ENCODE peak calls at places on chromosomes 16 and 17, in ten cellular contexts. V is transverse colon; P is heart right ventricle; W is WTC11; Q is cardiac fibroblast; C is CD8-positive, alpha-beta T cell; I is GM12865; G is Calu3; L is body of pancreas; N is fibroblast of mammary gland. H is an unnamed sample.

GRCh38 chr17:49497147-49498036 is 2.3 kb downstream of the NGFR start:
- DNase-seq in N (peak), G (peak), P (peak), I (no peak), W (peak), L (no peak), V (peak), Q (peak), C (peak), H (peak)

GRCh38 chr17:55202906-55203305 is 61.9 kb upstream of the HLF start:
- DNase-seq in P (no peak), I (no peak), C (no peak), V (no peak), L (no peak), G (no peak), N (no peak), W (no peak), Q (no peak), H (no peak)

GRCh38 chr16:53132406-53132805 is 77.6 kb downstream of the CHD9 start:
- DNase-seq in I (no peak), W (no peak), N (peak), L (no peak), Q (peak), C (no peak), V (no peak), G (no peak), P (no peak), H (no peak)

GRCh38 chr17:31829649-31830048 is 29.4 kb downstream of the COPRS start:
- DNase-seq in I (no peak), C (no peak), W (no peak), L (no peak), N (no peak), G (no peak), P (no peak), Q (no peak), V (no peak), H (no peak)

GRCh38 chr16:7268182-7268581 is 64.5 kb upstream of the RBFOX1 start:
- DNase-seq in L (peak), V (no peak), W (no peak), C (no peak), P (no peak), Q (no peak), N (peak), I (peak), G (peak), H (peak)

GRCh38 chr17:42832213-42832933 is 824 bp upstream of the PSME3 start:
- DNase-seq in W (no peak), V (no peak), G (no peak), N (no peak), I (no peak), P (no peak), L (no peak), Q (no peak), C (no peak), H (no peak)

GRCh38 chr16:62545039-62545438 is 508.8 kb upstream of the CDH8 start:
- DNase-seq in G (no peak), W (peak), I (no peak), L (no peak), V (no peak), P (no peak), N (no peak), Q (no peak), C (no peak), H (no peak)

GRCh38 chr16:3113765-3114479 is 1.5 kb downstream of the ZNF205 start:
- DNase-seq in W (no peak), Q (no peak), V (no peak), G (no peak), P (no peak), I (no peak), L (no peak), N (peak), C (no peak), H (no peak)

GRCh38 chr17:73932216-73932749 is 271.2 kb upstream of the RPL38 start:
- DNase-seq in I (no peak), Q (no peak), P (no peak), L (no peak), N (no peak), C (no peak), W (no peak), G (no peak), V (no peak), H (no peak)

GRCh38 chr16:10932959-10933710 is 9.1 kb downstream of the DEXI start:
- DNase-seq in I (no peak), N (no peak), P (no peak), Q (no peak), L (no peak), C (no peak), W (no peak), G (no peak), V (no peak), H (no peak)

GRCh38 chr16:88977028-88977844 is at the start of gene CBFA2T3:
- DNase-seq in N (no peak), W (no peak), I (peak), P (peak), Q (peak), L (no peak), G (peak), C (no peak), V (peak), H (peak)

GRCh38 chr16:86022381-86022960 is 123.5 kb downstream of the IRF8 start:
- DNase-seq in V (no peak), G (no peak), P (no peak), W (no peak), I (no peak), Q (no peak), C (no peak), L (no peak), N (no peak), H (no peak)

GRCh38 chr16:15833551-15833950 is 23.3 kb downstream of the MYH11 start:
- DNase-seq in G (no peak), Q (no peak), V (no peak), L (no peak), C (no peak), W (no peak), I (no peak), N (no peak), P (no peak), H (no peak)

GRCh38 chr17:70560471-70560870 is 391.1 kb downstream of the KCNJ2 start:
- DNase-seq in C (no peak), Q (no peak), L (no peak), P (no peak), I (no peak), W (no peak), G (no peak), V (no peak), N (no peak), H (no peak)

GRCh38 chr17:65994679-65995078 is 197.3 kb downstream of the CEP112 start:
- DNase-seq in N (no peak), L (no peak), C (no peak), I (peak), G (no peak), W (no peak), P (no peak), V (no peak), Q (no peak), H (no peak)

GRCh38 chr16:7548796-7549318 is 216.2 kb downstream of the RBFOX1 start:
- DNase-seq in L (no peak), Q (no peak), I (no peak), P (no peak), G (no peak), V (no peak), W (no peak), C (no peak), N (no peak), H (no peak)

GRCh38 chr16:30428055-30428454 is 1.8 kb downstream of the DCTPP1 start:
- DNase-seq in N (no peak), P (no peak), I (no peak), V (no peak), L (no peak), Q (no peak), G (no peak), C (no peak), W (no peak), H (no peak)

GRCh38 chr17:41020346-41020745 is 6.7 kb downstream of the KRTAP1-5 start:
- DNase-seq in W (no peak), P (no peak), I (no peak), L (no peak), N (no peak), C (no peak), Q (no peak), G (no peak), V (no peak), H (no peak)

GRCh38 chr16:14510939-14511797 is 118.9 kb downstream of the PARN start:
- DNase-seq in W (no peak), L (no peak), G (no peak), C (no peak), P (no peak), N (peak), V (no peak), Q (peak), I (no peak), H (no peak)

GRCh38 chr16:3461120-3461519 is 17.6 kb downstream of the NAA60 start:
- DNase-seq in N (no peak), P (no peak), G (no peak), V (no peak), C (peak), I (peak), Q (no peak), W (no peak), L (no peak), H (no peak)

GRCh38 chr16:68235882-68236803 is at the start of gene ESRP2:
- DNase-seq in G (peak), N (no peak), C (peak), Q (no peak), I (no peak), W (peak), V (peak), P (no peak), L (peak), H (peak)

GRCh38 chr16:85842435-85842834 is 42.9 kb downstream of the COX4I1 start:
- DNase-seq in V (no peak), G (no peak), L (no peak), Q (no peak), P (no peak), N (no peak), C (no peak), I (no peak), W (no peak), H (no peak)

GRCh38 chr16:56513972-56514371 is 5.9 kb downstream of the BBS2 start:
- DNase-seq in P (no peak), N (peak), C (peak), L (peak), I (peak), W (no peak), V (peak), G (peak), Q (peak), H (no peak)

GRCh38 chr17:49437696-49438438 is 23.2 kb upstream of the PHB1 start:
- DNase-seq in L (no peak), C (no peak), V (no peak), Q (no peak), P (no peak), G (no peak), N (no peak), I (no peak), W (no peak), H (no peak)

GRCh38 chr17:13671771-13672170 is 70.0 kb upstream of the HS3ST3A1 start:
- DNase-seq in W (peak), L (no peak), V (no peak), P (no peak), G (no peak), I (peak), C (no peak), N (peak), Q (no peak), H (no peak)

GRCh38 chr17:36485805-36486203 is 677 bp upstream of the ZNHIT3 start:
- DNase-seq in Q (no peak), N (no peak), W (peak), I (peak), G (no peak), L (no peak), P (no peak), V (no peak), C (no peak), H (no peak)

GRCh38 chr16:89805136-89805905 is 11.1 kb downstream of the FANCA start:
- DNase-seq in C (no peak), V (no peak), Q (peak), G (no peak), N (peak), L (no peak), I (no peak), P (no peak), W (no peak), H (no peak)

GRCh38 chr17:72025113-72025512 is 95.7 kb upstream of the SOX9 start:
- DNase-seq in P (no peak), I (no peak), G (no peak), L (no peak), W (no peak), V (no peak), Q (no peak), C (no peak), N (no peak), H (no peak)
- TF ChIP-seq CTCF in P (no peak), I (no peak), G (no peak), L (no peak), W (no peak), V (no peak), Q (no peak), C (no peak), N (no peak), H (no peak)

DNA sequence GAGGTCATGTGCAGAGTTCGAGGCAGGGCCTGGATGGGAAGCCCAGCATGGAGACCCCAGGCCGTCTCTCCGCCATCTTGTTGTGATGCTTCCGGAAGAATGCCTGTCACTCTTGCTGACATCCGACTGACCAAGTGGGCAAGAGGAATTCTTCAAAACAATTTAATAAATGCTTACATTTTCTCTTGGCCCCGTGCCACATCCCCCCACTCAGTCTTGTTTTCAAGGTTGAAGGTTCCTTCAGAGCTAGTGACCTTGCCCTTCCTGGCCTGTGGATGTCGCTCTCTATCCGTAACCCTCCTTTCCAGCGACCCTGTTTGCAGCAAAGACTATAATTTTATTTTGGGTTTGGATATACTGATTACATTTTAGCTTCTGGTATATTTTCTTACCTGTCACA is 264.4 kb downstream of the WWOX start:
- DNase-seq in I (no peak), Q (no peak), W (peak), G (no peak), C (no peak), L (no peak), N (no peak), P (no peak), V (no peak), H (no peak)
- TF ChIP-seq CTCF in I (no peak), Q (no peak), W (no peak), G (no peak), C (no peak), L (no peak), N (no peak), P (no peak), V (no peak), H (no peak)

GRCh38 chr17:16573466-16573865 is 4.5 kb upstream of the ZNF287 start:
- DNase-seq in I (no peak), W (no peak), P (no peak), Q (no peak), N (no peak), G (no peak), L (no peak), C (no peak), V (no peak), H (no peak)
- TF ChIP-seq CTCF in I (no peak), W (no peak), P (no peak), Q (no peak), N (no peak), G (no peak), L (no peak), C (no peak), V (no peak), H (no peak)

GRCh38 chr17:78138204-78139060 is 7.8 kb upstream of the C17orf99 start:
- DNase-seq in L (no peak), G (no peak), P (no peak), N (no peak), V (no peak), I (no peak), Q (no peak), C (no peak), W (no peak), H (no peak)

GRCh38 chr17:78135858-78136500 is 5.4 kb downstream of the TMC8 start:
- DNase-seq in C (no peak), L (no peak), W (no peak), G (no peak), I (no peak), N (no peak), Q (no peak), P (no peak), V (no peak), H (no peak)

GRCh38 chr17:78134899-78135385 is 4.4 kb downstream of the TMC8 start:
- DNase-seq in Q (no peak), C (no peak), V (no peak), L (no peak), W (no peak), P (no peak), G (no peak), I (no peak), N (no peak), H (no peak)

GRCh38 chr17:78140169-78141051 is 5.8 kb upstream of the C17orf99 start:
- DNase-seq in N (peak), Q (peak), L (peak), P (peak), I (peak), V (peak), C (peak), G (peak), W (peak), H (peak)

DNA sequence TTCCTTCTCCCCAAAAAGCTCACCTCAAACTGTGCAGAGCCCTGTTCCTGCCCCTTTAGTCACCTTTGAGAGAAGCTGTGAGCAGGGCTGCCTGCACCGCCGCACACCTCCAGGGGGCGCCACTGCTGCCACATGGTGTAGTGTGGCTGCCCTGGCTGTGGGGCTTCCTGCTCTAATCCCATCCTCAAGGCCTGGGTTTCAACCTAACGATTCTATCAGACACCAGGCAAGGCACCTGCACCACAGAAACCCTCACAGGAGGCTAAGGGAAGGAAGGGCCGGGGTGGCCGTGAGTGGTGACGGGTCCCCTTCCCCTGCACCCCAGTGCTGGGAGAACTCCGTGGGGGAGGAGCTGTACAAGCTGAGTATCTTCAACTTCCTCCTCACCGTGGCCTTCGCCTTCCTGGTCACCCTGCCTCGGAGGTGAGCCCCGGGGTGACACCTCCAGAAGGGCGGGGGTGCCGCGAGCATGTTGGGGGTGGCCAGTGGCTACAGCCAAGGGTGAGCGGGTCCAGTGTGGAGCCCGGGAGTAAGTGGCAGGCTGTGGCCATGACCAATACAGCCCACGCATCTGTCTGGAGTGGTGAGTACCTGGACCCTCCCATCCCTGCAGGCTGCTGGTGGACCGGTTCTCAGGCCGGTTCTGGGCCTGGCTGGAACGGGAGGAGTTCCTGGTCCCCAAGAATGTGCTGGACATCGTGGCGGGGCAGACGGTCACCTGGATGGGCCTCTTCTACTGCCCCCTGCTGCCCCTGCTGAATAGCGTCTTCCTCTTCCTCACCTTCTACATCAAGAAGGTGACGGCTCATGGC is 7.0 kb downstream of the TMC8 start:
- DNase-seq in Q (no peak), P (no peak), G (no peak), C (peak), I (peak), W (peak), V (peak), L (no peak), N (no peak), H (no peak)
- TF ChIP-seq CTCF in Q (peak), P (peak), G (peak), C (peak), I (peak), W (peak), V (peak), L (no peak), N (peak), H (peak)

GRCh38 chr17:79570653-79571052 is 40.2 kb downstream of the RBFOX3 start:
- DNase-seq in C (no peak), W (no peak), Q (no peak), G (no peak), L (no peak), V (no peak), I (no peak), N (no peak), P (no peak), H (no peak)
- TF ChIP-seq CTCF in C (no peak), W (no peak), Q (no peak), G (no peak), L (no peak), V (no peak), I (no peak), N (no peak), P (no peak), H (no peak)

GRCh38 chr16:70582280-70582978 is 58.8 kb downstream of the SF3B3 start:
- DNase-seq in I (peak), N (peak), P (no peak), C (no peak), Q (peak), W (peak), V (no peak), G (no peak), L (no peak), H (no peak)
- TF ChIP-seq CTCF in I (peak), N (peak), P (no peak), C (no peak), Q (peak), W (no peak), V (no peak), G (no peak), L (no peak), H (no peak)

GRCh38 chr16:50207652-50208051 is 54.5 kb downstream of the TENT4B start:
- DNase-seq in G (no peak), C (no peak), P (no peak), W (no peak), L (no peak), Q (peak), N (peak), I (no peak), V (no peak), H (no peak)

GRCh38 chr16:50209548-50210265 is 56.6 kb downstream of the TENT4B start:
- DNase-seq in W (peak), N (no peak), G (no peak), Q (no peak), L (no peak), V (peak), I (peak), P (no peak), C (no peak), H (no peak)

GRCh38 chr16:50208460-50208931 is 55.4 kb downstream of the TENT4B start:
- DNase-seq in G (no peak), P (no peak), I (no peak), C (no peak), L (no peak), Q (no peak), V (no peak), N (peak), W (no peak), H (no peak)

GRCh38 chr16:50213939-50214519 is 52.3 kb upstream of the ADCY7 start:
- DNase-seq in C (peak), V (no peak), Q (peak), P (no peak), N (peak), W (no peak), L (no peak), G (peak), I (peak), H (no peak)

DNA sequence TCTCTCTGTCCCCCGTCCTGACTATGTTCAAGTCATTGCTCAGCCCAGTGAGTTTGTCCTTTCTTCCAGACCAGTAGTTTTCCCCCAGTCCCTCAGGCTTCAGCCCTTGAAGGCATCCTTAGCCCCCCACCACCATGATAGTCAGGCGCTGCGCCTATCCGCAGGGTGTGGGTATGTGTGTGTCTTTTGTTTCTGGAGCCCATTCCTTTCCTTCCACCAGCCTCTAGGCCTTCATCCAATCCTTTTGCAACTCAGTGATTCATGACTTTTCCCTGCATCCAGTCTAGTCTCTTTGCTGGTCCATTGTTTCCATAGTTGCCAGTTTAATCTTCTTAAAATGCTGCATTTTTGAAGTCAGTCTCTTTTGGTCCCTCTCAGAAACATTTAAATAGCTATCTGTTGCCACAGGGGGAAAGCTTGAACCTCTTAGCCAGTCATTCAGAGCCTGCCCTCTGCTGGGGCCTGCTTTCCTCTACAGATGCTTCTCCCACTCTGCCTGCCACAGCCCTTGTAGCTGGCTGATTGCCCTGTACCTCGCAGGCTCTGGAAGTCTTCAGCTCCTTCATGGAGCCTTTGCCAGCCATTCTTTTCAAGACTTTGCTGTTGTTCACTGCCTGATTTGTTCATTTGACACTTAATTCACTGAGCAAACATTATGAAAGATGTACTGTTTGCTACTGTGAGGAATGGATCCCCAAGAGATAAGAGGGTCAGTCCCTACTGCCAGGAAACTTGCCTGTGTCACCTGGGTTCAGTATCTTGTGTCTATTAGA is 55.9 kb upstream of the ADCY7 start:
- DNase-seq in L (peak), I (peak), P (peak), G (peak), Q (peak), N (peak), V (peak), C (peak), W (peak), H (peak)
- TF ChIP-seq CTCF in L (peak), I (peak), P (peak), G (peak), Q (peak), N (peak), V (peak), C (peak), W (no peak), H (peak)